ENCODE peak calls at places on chromosomes 13 and 19, in five cellular contexts. One of them, this sample, is unnamed.

GRCh38 chr13:113557013-113557412 is 27.5 kb upstream of the TFDP1 start:
- DNase-seq in transverse colon: peak; percentile 2
- DNase-seq in adrenal gland: no peak
- DNase-seq in A549: no peak
- DNase-seq in uterus: no peak
- DNase-seq in this sample: no peak

GRCh38 chr19:1239796-1240737 is 1.5 kb upstream of the ATP5F1D start:
- DNase-seq in adrenal gland: peak; percentile 88
- DNase-seq in transverse colon: peak; percentile 88
- DNase-seq in uterus: peak; percentile 86
- DNase-seq in A549: peak; percentile 79
- DNase-seq in this sample: peak; percentile 76

GRCh38 chr13:54563286-54563685 is 1534.7 kb downstream of the OLFM4 start:
- DNase-seq in transverse colon: no peak
- DNase-seq in A549: no peak
- DNase-seq in uterus: no peak
- DNase-seq in adrenal gland: no peak
- DNase-seq in this sample: no peak

GRCh38 chr19:33373701-33374405 is at the start of gene CEBPG:
- DNase-seq in adrenal gland: peak; percentile 52
- DNase-seq in transverse colon: peak; percentile 68
- DNase-seq in A549: peak; percentile 93
- DNase-seq in uterus: peak; percentile 48
- DNase-seq in this sample: no peak

GRCh38 chr19:36054733-36055686 is at the start of gene WDR62:
- DNase-seq in A549: peak; percentile 100
- DNase-seq in adrenal gland: peak; percentile 94
- DNase-seq in transverse colon: peak; percentile 94
- DNase-seq in uterus: peak; percentile 49
- DNase-seq in this sample: peak; percentile 92

GRCh38 chr19:7862413-7862951 is 11.7 kb downstream of the PRR36 start:
- DNase-seq in adrenal gland: peak; percentile 90
- DNase-seq in uterus: no peak
- DNase-seq in transverse colon: peak; percentile 81
- DNase-seq in A549: no peak
- DNase-seq in this sample: peak; percentile 70

GRCh38 chr19:29811125-29812079 is at the start of gene CCNE1:
- DNase-seq in adrenal gland: peak; percentile 97
- DNase-seq in A549: peak; percentile 93
- DNase-seq in transverse colon: peak; percentile 97
- DNase-seq in uterus: peak; percentile 91
- DNase-seq in this sample: peak; percentile 88

GRCh38 chr19:45931055-45931454 is 16.5 kb upstream of the NANOS2 start:
- DNase-seq in adrenal gland: no peak
- DNase-seq in A549: no peak
- DNase-seq in uterus: no peak
- DNase-seq in transverse colon: no peak
- DNase-seq in this sample: no peak

GRCh38 chr13:28387740-28388501 is 107.0 kb downstream of the FLT1 start:
- DNase-seq in adrenal gland: no peak
- DNase-seq in A549: no peak
- DNase-seq in transverse colon: no peak
- DNase-seq in uterus: no peak
- DNase-seq in this sample: no peak

GRCh38 chr13:24040835-24041234 is 119.7 kb upstream of the SPATA13 start:
- DNase-seq in transverse colon: no peak
- DNase-seq in A549: no peak
- DNase-seq in adrenal gland: no peak
- DNase-seq in uterus: no peak
- DNase-seq in this sample: no peak

GRCh38 chr19:3159565-3159964 is 19.0 kb upstream of the S1PR4 start:
- DNase-seq in adrenal gland: no peak
- DNase-seq in transverse colon: no peak
- DNase-seq in uterus: no peak
- DNase-seq in A549: no peak
- DNase-seq in this sample: no peak
- H3K9me3 ChIP-seq in adrenal gland: no peaks in the 10 kb centered on the region
- H3K9me3 ChIP-seq in transverse colon: no peaks in the 10 kb centered on the region
- H3K9me3 ChIP-seq in uterus: no peaks in the 10 kb centered on the region
- H3K9me3 ChIP-seq in A549: no peaks in the 10 kb centered on the region
- H3K9me3 ChIP-seq in this sample: no peaks in the 10 kb centered on the region

DNA sequence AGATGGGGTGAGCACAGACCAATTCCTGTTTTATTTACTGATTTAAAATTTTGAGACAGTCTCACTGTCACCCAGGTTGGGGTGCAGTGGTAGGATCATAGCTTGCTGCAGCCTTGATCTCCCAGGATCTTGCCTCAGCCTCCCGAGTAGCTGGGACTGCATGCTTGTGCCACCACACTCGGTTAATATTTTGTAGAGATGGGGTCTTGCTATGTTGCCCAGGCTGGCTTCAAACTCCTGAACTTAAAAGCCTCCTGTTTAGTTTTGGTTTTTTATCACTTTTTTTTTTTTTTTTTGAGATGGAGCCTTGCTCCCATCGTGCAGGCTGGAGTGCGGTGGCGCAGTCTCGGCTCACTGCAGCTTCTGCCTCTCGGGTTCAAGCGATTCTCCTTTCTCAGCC is 4.7 kb downstream of the UBA52 start:
- DNase-seq in A549: no peak
- DNase-seq in transverse colon: no peak
- DNase-seq in adrenal gland: no peak
- DNase-seq in uterus: no peak
- DNase-seq in this sample: no peak
- TF ChIP-seq POLR2A in A549: no peak
- TF ChIP-seq POLR2A in transverse colon: no peak
- TF ChIP-seq POLR2A in adrenal gland: no peak
- TF ChIP-seq POLR2A in uterus: no peak
- TF ChIP-seq POLR2A in this sample: no peak

GRCh38 chr19:37511821-37512220 is 5.1 kb downstream of the ZNF793 start:
- DNase-seq in transverse colon: no peak
- DNase-seq in uterus: no peak
- DNase-seq in adrenal gland: no peak
- DNase-seq in A549: no peak
- DNase-seq in this sample: no peak

GRCh38 chr19:37506387-37507166 is at the start of gene ZNF793:
- DNase-seq in transverse colon: peak; percentile 81
- DNase-seq in uterus: peak; percentile 84
- DNase-seq in adrenal gland: peak; percentile 90
- DNase-seq in A549: no peak
- DNase-seq in this sample: peak; percentile 87

GRCh38 chr19:37511186-37511585 is 4.4 kb downstream of the ZNF793 start:
- DNase-seq in uterus: no peak
- DNase-seq in adrenal gland: no peak
- DNase-seq in transverse colon: no peak
- DNase-seq in A549: no peak
- DNase-seq in this sample: no peak

GRCh38 chr19:37507167-37507464 is 377 bp downstream of the ZNF793 start:
- DNase-seq in adrenal gland: no peak
- DNase-seq in transverse colon: no peak
- DNase-seq in A549: no peak
- DNase-seq in uterus: no peak
- DNase-seq in this sample: no peak

DNA sequence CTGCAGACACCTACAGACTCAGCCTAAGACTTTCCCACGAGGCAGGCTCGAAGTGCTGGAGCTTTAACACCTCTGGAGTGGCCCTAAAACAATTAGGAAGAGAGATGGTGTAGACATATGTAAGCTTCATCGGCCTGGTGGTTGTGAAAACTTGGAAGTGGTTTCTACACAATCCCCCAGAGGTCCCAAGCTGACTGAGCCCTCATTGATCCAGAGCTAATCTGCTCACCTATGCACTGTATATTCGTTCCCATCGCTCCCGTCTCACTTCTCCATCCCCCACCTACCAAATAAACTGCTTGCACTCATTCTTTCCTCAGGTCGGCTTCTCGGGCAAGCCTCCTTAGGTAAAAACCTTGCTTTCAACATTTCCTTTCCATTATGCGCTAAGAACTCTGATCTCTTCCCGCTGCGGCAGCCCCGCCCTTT is 767 bp upstream of the ZNF793 start:
- DNase-seq in uterus: no peak
- DNase-seq in adrenal gland: no peak
- DNase-seq in A549: no peak
- DNase-seq in transverse colon: no peak
- DNase-seq in this sample: no peak
- H3K9me3 ChIP-seq in uterus: no peaks in the 10 kb centered on the region
- H3K9me3 ChIP-seq in adrenal gland: no peaks in the 10 kb centered on the region
- H3K9me3 ChIP-seq in A549: peaks cover 96% of the 10 kb centered on the region
- H3K9me3 ChIP-seq in transverse colon: peaks cover 3% of the 10 kb centered on the region
- H3K9me3 ChIP-seq in this sample: no peaks in the 10 kb centered on the region

GRCh38 chr13:33316890-33317289 is 31.3 kb upstream of the STARD13 start:
- DNase-seq in uterus: no peak
- DNase-seq in transverse colon: no peak
- DNase-seq in A549: no peak
- DNase-seq in adrenal gland: no peak
- DNase-seq in this sample: no peak

GRCh38 chr13:33321686-33322473 is 36.3 kb upstream of the STARD13 start:
- DNase-seq in transverse colon: no peak
- DNase-seq in uterus: no peak
- DNase-seq in adrenal gland: no peak
- DNase-seq in A549: no peak
- DNase-seq in this sample: no peak

GRCh38 chr13:33318744-33319143 is 33.2 kb upstream of the STARD13 start:
- DNase-seq in adrenal gland: no peak
- DNase-seq in uterus: no peak
- DNase-seq in transverse colon: no peak
- DNase-seq in A549: no peak
- DNase-seq in this sample: no peak

GRCh38 chr13:33319859-33320258 is 34.3 kb upstream of the STARD13 start:
- DNase-seq in adrenal gland: no peak
- DNase-seq in transverse colon: no peak
- DNase-seq in uterus: no peak
- DNase-seq in A549: no peak
- DNase-seq in this sample: no peak

GRCh38 chr13:33318037-33318436 is 32.5 kb upstream of the STARD13 start:
- DNase-seq in A549: no peak
- DNase-seq in transverse colon: no peak
- DNase-seq in uterus: no peak
- DNase-seq in adrenal gland: no peak
- DNase-seq in this sample: no peak
- TF ChIP-seq POLR2A in A549: no peak
- TF ChIP-seq POLR2A in transverse colon: no peak
- TF ChIP-seq POLR2A in uterus: no peak
- TF ChIP-seq POLR2A in adrenal gland: no peak
- TF ChIP-seq POLR2A in this sample: no peak

GRCh38 chr19:23884363-23884762 is 30.3 kb upstream of the ZNF726 start:
- DNase-seq in A549: no peak
- DNase-seq in transverse colon: no peak
- DNase-seq in uterus: no peak
- DNase-seq in adrenal gland: no peak
- DNase-seq in this sample: no peak

GRCh38 chr19:23887642-23888041 is 27.0 kb upstream of the ZNF726 start:
- DNase-seq in adrenal gland: no peak
- DNase-seq in transverse colon: peak; percentile 70
- DNase-seq in uterus: no peak
- DNase-seq in A549: no peak
- DNase-seq in this sample: no peak

GRCh38 chr19:23882493-23882892 is 32.2 kb upstream of the ZNF726 start:
- DNase-seq in uterus: no peak
- DNase-seq in adrenal gland: no peak
- DNase-seq in transverse colon: peak; percentile 26
- DNase-seq in A549: no peak
- DNase-seq in this sample: no peak
- H3K9me3 ChIP-seq in uterus: no peaks in the 10 kb centered on the region
- H3K9me3 ChIP-seq in adrenal gland: no peaks in the 10 kb centered on the region
- H3K9me3 ChIP-seq in transverse colon: peaks cover 12% of the 10 kb centered on the region
- H3K9me3 ChIP-seq in A549: peaks cover 31% of the 10 kb centered on the region
- H3K9me3 ChIP-seq in this sample: no peaks in the 10 kb centered on the region

DNA sequence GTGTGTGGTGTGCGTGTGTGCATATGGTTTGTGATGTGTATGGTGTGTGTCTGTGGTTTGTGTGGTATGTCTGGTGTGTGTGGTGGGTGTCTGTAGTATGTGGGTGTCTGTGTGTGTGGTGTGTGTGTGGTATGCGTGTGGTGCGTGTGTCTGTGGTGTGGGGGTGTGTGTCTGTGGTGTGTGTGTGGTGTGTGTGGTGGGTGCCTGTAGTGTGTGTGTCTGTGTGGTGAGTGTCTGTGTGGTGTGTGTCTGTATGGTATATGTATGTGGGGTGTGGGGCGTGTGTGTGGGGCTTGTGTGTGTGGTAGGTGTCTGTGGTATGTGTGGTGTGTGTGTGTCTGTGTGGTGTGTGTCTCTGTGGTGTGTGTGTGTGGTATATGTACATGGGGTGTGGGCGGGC is 300.7 kb downstream of the TEX29 start:
- DNase-seq in adrenal gland: no peak
- DNase-seq in transverse colon: no peak
- DNase-seq in uterus: no peak
- DNase-seq in A549: no peak
- DNase-seq in this sample: no peak
- TF ChIP-seq POLR2A in adrenal gland: no peak
- TF ChIP-seq POLR2A in transverse colon: no peak
- TF ChIP-seq POLR2A in uterus: no peak
- TF ChIP-seq POLR2A in A549: no peak
- TF ChIP-seq POLR2A in this sample: no peak

DNA sequence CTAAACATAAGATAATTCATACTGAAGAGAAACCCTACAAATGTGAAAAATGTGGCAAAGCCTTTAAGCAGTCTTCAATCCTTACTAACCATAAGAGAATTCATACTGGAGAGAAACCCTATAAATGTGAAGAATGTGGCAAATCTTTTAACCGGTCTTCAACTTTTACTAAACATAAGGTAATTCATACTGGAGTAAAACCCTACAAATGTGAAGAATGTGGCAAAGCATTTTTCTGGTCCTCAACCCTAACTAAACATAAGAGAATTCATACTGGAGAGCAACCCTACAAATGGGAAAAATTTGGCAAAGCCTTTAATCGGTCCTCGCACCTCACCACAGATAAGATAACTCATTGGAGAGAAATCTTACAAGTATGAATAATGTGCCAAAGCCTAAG is 40.6 kb downstream of the ZNF254 start:
- DNase-seq in A549: no peak
- DNase-seq in transverse colon: no peak
- DNase-seq in uterus: no peak
- DNase-seq in adrenal gland: no peak
- DNase-seq in this sample: no peak
- H3K9me3 ChIP-seq in A549: peaks cover 97% of the 10 kb centered on the region
- H3K9me3 ChIP-seq in transverse colon: peaks cover 99% of the 10 kb centered on the region
- H3K9me3 ChIP-seq in uterus: peaks cover 79% of the 10 kb centered on the region
- H3K9me3 ChIP-seq in adrenal gland: peaks cover 36% of the 10 kb centered on the region
- H3K9me3 ChIP-seq in this sample: peaks cover 2% of the 10 kb centered on the region

This sample was measured in prostate gland.